ENCODE peak calls at places on chromosome 20, in seven cellular contexts. X is left ventricle myocardium inferior, F is foreskin fibroblast, W is HCT116, I is astrocyte of the spinal cord, D is aorta, S is AG09309. J is an unnamed sample.

GRCh38 chr20:21900431-21900830 is 195.0 kb downstream of the PAX1 start:
- DNase-seq in X (no peak), F (no peak), W (no peak), I (no peak), D (no peak), S (no peak), J (no peak)

GRCh38 chr20:36084897-36085617 is 69.5 kb upstream of the EPB41L1 start:
- DNase-seq in X (no peak), F (peak; percentile 34), W (no peak), I (peak; percentile 47), D (peak; percentile 10), S (no peak), J (peak; percentile 76)

GRCh38 chr20:51767867-51768758 is at the start of gene ATP9A:
- DNase-seq in X (peak; percentile 34), F (peak; percentile 61), W (no peak), I (no peak), D (no peak), S (no peak), J (no peak)

GRCh38 chr20:34907616-34908469 is 31.4 kb downstream of the ACSS2 start:
- DNase-seq in X (peak; percentile 53), F (peak; percentile 97), W (peak; percentile 90), I (peak; percentile 84), D (peak; percentile 83), S (peak; percentile 50), J (peak; percentile 92)

GRCh38 chr20:19008497-19008896 is 194.9 kb downstream of the SCP2D1 start:
- DNase-seq in X (no peak), F (no peak), W (no peak), I (no peak), D (no peak), S (no peak), J (no peak)

GRCh38 chr20:44805991-44806729 is 4.2 kb downstream of the RIMS4 start:
- DNase-seq in X (no peak), F (peak; percentile 63), W (no peak), I (peak; percentile 1), D (peak; percentile 82), S (peak; percentile 32), J (peak; percentile 71)

GRCh38 chr20:21901470-21902275 is 196.2 kb downstream of the PAX1 start:
- DNase-seq in X (peak; percentile 56), F (no peak), W (no peak), I (no peak), D (peak; percentile 83), S (no peak), J (peak; percentile 6)

GRCh38 chr20:22339091-22339881 is 245.1 kb downstream of the FOXA2 start:
- DNase-seq in X (no peak), F (peak; percentile 54), W (peak; percentile 70), I (peak; percentile 64), D (no peak), S (peak; percentile 31), J (peak; percentile 78)

GRCh38 chr20:47272893-47273590 is 83.5 kb downstream of the ZMYND8 start:
- DNase-seq in X (no peak), F (peak; percentile 82), W (peak; percentile 52), I (peak; percentile 72), D (no peak), S (peak; percentile 29), J (peak; percentile 79)

GRCh38 chr20:23995905-23996666 is 7.5 kb upstream of the GGTLC1 start:
- DNase-seq in X (peak; percentile 44), F (peak; percentile 61), W (peak; percentile 7), I (peak; percentile 16), D (peak; percentile 64), S (no peak), J (peak; percentile 34)

GRCh38 chr20:13996265-13996664 is 949 bp downstream of the MACROD2 start:
- DNase-seq in X (no peak), F (peak; percentile 28), W (no peak), I (peak; percentile 5), D (no peak), S (no peak), J (no peak)

GRCh38 chr20:21099653-21100589 is 6.2 kb downstream of the LINC00237 start:
- DNase-seq in X (peak; percentile 40), F (peak; percentile 50), W (no peak), I (no peak), D (peak; percentile 72), S (no peak), J (no peak)

GRCh38 chr20:48827880-48828733 is at the start of gene PREX1:
- DNase-seq in X (peak; percentile 86), F (peak; percentile 93), W (no peak), I (peak; percentile 84), D (peak; percentile 91), S (peak; percentile 21), J (peak; percentile 32)

GRCh38 chr20:8523684-8524083 is 391.6 kb downstream of the PLCB1 start:
- DNase-seq in X (no peak), F (no peak), W (no peak), I (no peak), D (no peak), S (no peak), J (no peak)

GRCh38 chr20:15491564-15491963 is 1081.7 kb downstream of the KIF16B start:
- DNase-seq in X (no peak), F (no peak), W (no peak), I (no peak), D (no peak), S (no peak), J (no peak)

GRCh38 chr20:21796059-21796458 is 90.6 kb downstream of the PAX1 start:
- DNase-seq in X (no peak), F (no peak), W (no peak), I (no peak), D (no peak), S (no peak), J (no peak)

GRCh38 chr20:45892049-45892816 is 1.1 kb downstream of the CTSA start:
- DNase-seq in X (no peak), F (peak; percentile 72), W (no peak), I (no peak), D (peak; percentile 52), S (no peak), J (no peak)

GRCh38 chr20:64173116-64173515 is 8.9 kb downstream of the MYT1 start:
- DNase-seq in X (no peak), F (no peak), W (no peak), I (no peak), D (no peak), S (no peak), J (no peak)

GRCh38 chr20:52410746-52411317 is 219.3 kb upstream of the ZFP64 start:
- DNase-seq in X (no peak), F (no peak), W (no peak), I (no peak), D (no peak), S (no peak), J (peak; percentile 33)

GRCh38 chr20:47576516-47577033 is 74.9 kb downstream of the NCOA3 start:
- DNase-seq in X (peak; percentile 42), F (peak; percentile 92), W (peak; percentile 85), I (peak; percentile 90), D (peak; percentile 68), S (no peak), J (peak; percentile 85)

GRCh38 chr20:4802522-4802921 is 80.8 kb downstream of the PRND start:
- DNase-seq in X (no peak), F (no peak), W (no peak), I (no peak), D (no peak), S (no peak), J (no peak)

GRCh38 chr20:2387180-2387577 is 6.5 kb downstream of the TGM6 start:
- DNase-seq in X (no peak), F (peak; percentile 11), W (peak; percentile 39), I (peak; percentile 33), D (no peak), S (no peak), J (peak; percentile 43)

GRCh38 chr20:32574296-32575226 is 10.6 kb downstream of the NOL4L start:
- DNase-seq in X (no peak), F (peak; percentile 88), W (no peak), I (peak; percentile 93), D (peak; percentile 73), S (peak; percentile 44), J (peak; percentile 82)

DNA sequence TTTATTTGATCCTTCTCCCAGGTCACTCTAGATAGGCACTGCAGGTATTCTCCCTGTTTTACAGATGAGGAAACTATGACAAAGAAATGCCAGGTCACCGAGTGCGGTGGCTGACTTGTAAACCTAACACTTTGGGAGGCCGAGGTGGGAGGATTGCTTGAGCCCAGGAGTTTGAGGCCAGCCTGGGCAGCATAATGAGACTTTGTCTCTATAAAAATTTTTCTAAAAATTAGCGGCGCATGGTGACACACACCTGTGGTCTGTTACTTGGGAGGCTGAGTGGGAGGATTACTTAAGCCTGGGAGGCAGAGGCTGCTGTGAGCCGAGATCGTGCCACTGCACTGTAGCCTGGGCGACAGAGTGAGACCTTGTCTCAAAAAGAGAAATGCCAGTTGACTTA is 5.1 kb downstream of the RALGAPB start:
- DNase-seq in X (no peak), F (no peak), W (no peak), I (no peak), D (no peak), S (no peak), J (no peak)
- H3K4me3 ChIP-seq in X (no peak overlapping the region), F (no peak overlapping the region), W (no peak overlapping the region), I (no peak overlapping the region), D (no peak overlapping the region), S (no peak overlapping the region), J (no peak overlapping the region)

DNA sequence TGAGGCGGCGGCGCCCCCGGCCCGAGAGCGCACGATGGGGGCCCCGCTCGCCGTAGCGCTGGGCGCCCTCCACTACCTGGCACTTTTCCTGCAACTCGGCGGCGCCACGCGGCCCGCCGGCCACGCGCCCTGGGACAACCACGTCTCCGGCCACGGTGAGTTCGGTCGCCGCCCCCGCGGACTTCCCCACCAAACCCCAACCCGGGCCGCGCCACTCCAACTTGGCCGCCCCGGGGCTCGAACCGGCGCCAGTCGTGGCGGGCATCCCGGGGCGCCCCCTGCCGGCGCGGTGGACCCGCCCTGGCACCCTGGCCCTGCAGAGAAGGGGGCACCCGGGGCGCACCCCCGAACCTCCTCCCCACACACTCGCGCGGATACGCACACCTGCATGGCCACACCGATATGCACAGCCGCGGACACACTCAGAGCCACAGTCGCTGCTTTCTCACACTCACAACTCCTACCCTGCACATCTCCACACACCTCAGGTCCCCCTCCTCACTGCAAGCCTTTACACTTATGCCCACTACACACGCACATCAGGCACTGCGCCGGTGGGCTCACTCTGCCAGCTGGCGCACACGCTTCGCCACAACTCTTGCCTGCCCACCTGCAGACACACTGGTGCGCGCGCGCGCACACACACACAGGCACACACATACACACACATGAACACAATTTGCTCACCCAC is 535 bp downstream of the VSTM2L start:
- DNase-seq in X (no peak), F (no peak), W (no peak), I (no peak), D (no peak), S (no peak), J (no peak)
- H3K4me3 ChIP-seq in X (peak overlapping the region; percentile 64), F (peak overlapping the region; percentile 13), W (no peak overlapping the region), I (peak overlapping the region; percentile 42), D (no peak overlapping the region), S (peak overlapping the region; percentile 57), J (peak overlapping the region; percentile 19)

DNA sequence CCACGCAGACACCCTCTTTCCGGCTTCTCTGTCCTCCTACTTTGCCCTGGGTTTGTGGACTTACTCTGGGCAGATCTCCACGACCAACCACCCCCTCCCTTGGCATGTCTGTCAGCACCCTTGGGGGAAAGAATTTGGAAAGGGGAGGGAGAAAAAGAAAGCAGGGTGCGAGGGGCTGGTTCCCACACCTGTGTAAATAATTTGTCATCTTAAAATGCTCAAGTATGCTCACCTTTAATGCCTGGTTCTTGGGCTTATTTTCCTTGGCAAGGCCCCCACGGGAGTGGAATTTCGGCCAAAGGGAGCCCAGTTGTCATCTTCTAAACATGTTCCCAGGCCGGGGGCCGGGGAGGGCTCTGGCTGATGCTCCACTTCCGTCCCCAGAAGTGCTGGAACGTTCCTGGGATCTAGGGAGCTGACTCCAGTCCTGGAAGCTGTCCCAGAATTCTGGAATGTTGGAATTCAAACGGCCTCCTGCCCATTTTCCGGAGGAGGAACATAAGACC is 122.1 kb downstream of the CEBPB start:
- DNase-seq in X (peak; percentile 70), F (peak; percentile 81), W (no peak), I (peak; percentile 67), D (peak; percentile 92), S (no peak), J (peak; percentile 92)
- H3K4me3 ChIP-seq in X (no peak overlapping the region), F (no peak overlapping the region), W (no peak overlapping the region), I (no peak overlapping the region), D (no peak overlapping the region), S (no peak overlapping the region), J (no peak overlapping the region)

GRCh38 chr20:39829255-39829654 is 859.8 kb downstream of the MAFB start:
- DNase-seq in X (peak; percentile 30), F (peak; percentile 49), W (no peak), I (peak; percentile 43), D (no peak), S (no peak), J (peak; percentile 47)
- H3K4me3 ChIP-seq in X (no peak overlapping the region), F (no peak overlapping the region), W (no peak overlapping the region), I (no peak overlapping the region), D (no peak overlapping the region), S (no peak overlapping the region), J (no peak overlapping the region)

J was measured in fibroblast of mammary gland.